ENCODE peak calls at places on chromosomes 3 and 15, in seven cellular contexts. K is neural crest cell; U is CD8-positive, alpha-beta T cell; W is AG10803; D is SW480; N is T-cell; P is astrocyte of the spinal cord. J is an unnamed sample.

GRCh38 chr15:58472221-58472620 is 40.4 kb downstream of the LIPC start:
- DNase-seq in K (no peak), U (no peak), W (no peak), D (no peak), N (no peak), P (no peak), J (no peak)

GRCh38 chr15:48671381-48672022 is 26.0 kb upstream of the FBN1 start:
- DNase-seq in K (no peak), U (no peak), W (peak; percentile 89), D (no peak), N (no peak), P (peak; percentile 90), J (no peak)

GRCh38 chr3:24923565-24923964 is 428.9 kb upstream of the THRB start:
- DNase-seq in K (no peak), U (no peak), W (no peak), D (no peak), N (no peak), P (no peak), J (no peak)

GRCh38 chr3:141401584-141402475 is 33.5 kb downstream of the ZBTB38 start:
- DNase-seq in K (peak; percentile 27), U (peak; percentile 36), W (peak; percentile 51), D (peak; percentile 21), N (peak; percentile 14), P (peak; percentile 47), J (no peak)

GRCh38 chr3:129173725-129174124 is 10.0 kb downstream of the CNBP start:
- DNase-seq in K (no peak), U (no peak), W (no peak), D (no peak), N (no peak), P (no peak), J (no peak)

GRCh38 chr15:67843571-67844387 is 3.9 kb upstream of the RNU6-1 start:
- DNase-seq in K (no peak), U (no peak), W (no peak), D (peak; percentile 56), N (no peak), P (peak; percentile 29), J (no peak)

GRCh38 chr3:65483475-65483874 is 555.2 kb downstream of the MAGI1 start:
- DNase-seq in K (no peak), U (no peak), W (peak; percentile 72), D (no peak), N (no peak), P (peak; percentile 30), J (no peak)

GRCh38 chr15:73518876-73519594 is 76.1 kb downstream of the REC114 start:
- DNase-seq in K (no peak), U (no peak), W (no peak), D (no peak), N (no peak), P (no peak), J (no peak)

GRCh38 chr3:46959169-46959515 is 17.4 kb downstream of the CCDC12 start:
- DNase-seq in K (no peak), U (no peak), W (no peak), D (no peak), N (no peak), P (no peak), J (no peak)

GRCh38 chr3:132445812-132446211 is 28.5 kb downstream of the DNAJC13 start:
- DNase-seq in K (no peak), U (no peak), W (peak; percentile 86), D (no peak), N (no peak), P (peak; percentile 23), J (no peak)

GRCh38 chr3:38689346-38689745 is 39.9 kb upstream of the SCN5A start:
- DNase-seq in K (no peak), U (no peak), W (no peak), D (no peak), N (no peak), P (no peak), J (no peak)

GRCh38 chr15:63454812-63455211 is 49.6 kb upstream of the USP3 start:
- DNase-seq in K (no peak), U (no peak), W (no peak), D (no peak), N (no peak), P (no peak), J (no peak)

GRCh38 chr3:46965151-46965550 is 11.4 kb downstream of the CCDC12 start:
- DNase-seq in K (no peak), U (no peak), W (no peak), D (no peak), N (no peak), P (no peak), J (no peak)

GRCh38 chr3:129829640-129830039 is 63.9 kb downstream of the TMCC1 start:
- DNase-seq in K (no peak), U (no peak), W (peak; percentile 97), D (peak; percentile 82), N (no peak), P (peak; percentile 90), J (peak; percentile 54)

GRCh38 chr3:133277813-133278212 is 122.0 kb upstream of the BFSP2 start:
- DNase-seq in K (no peak), U (no peak), W (peak; percentile 43), D (no peak), N (no peak), P (peak; percentile 63), J (no peak)

GRCh38 chr3:72738752-72739520 is 109.3 kb downstream of the SHQ1 start:
- DNase-seq in K (peak; percentile 52), U (peak; percentile 67), W (peak; percentile 6), D (peak; percentile 48), N (peak; percentile 64), P (no peak), J (no peak)

J was measured in smooth muscle cell of the brain vasculature.